ENCODE peak calls at places on chromosomes 11 and 22, in eight cellular contexts. P, J, W, Q, B, A, I and E are unnamed samples. For H3K9me2, the result is how much of the 10 kb centered on the place peaks cover.

GRCh38 chr22:42321908-42322561 is 51.6 kb upstream of the TCF20 start:
- DNase-seq in J (peak), A (no peak), B (no peak), Q (no peak), W (no peak), P (no peak), I (no peak), E (no peak)

GRCh38 chr22:36809351-36809750 is 7.5 kb downstream of the PVALB start:
- DNase-seq in J (no peak), Q (no peak), A (no peak), I (no peak), W (no peak), B (no peak), P (no peak), E (no peak)

GRCh38 chr11:8085006-8085645 is 4.1 kb downstream of the TUB start:
- DNase-seq in P (no peak), J (no peak), I (no peak), Q (no peak), W (no peak), B (no peak), A (no peak), E (no peak)

GRCh38 chr22:37229805-37230672 is 14.0 kb downstream of the RAC2 start:
- DNase-seq in I (peak), Q (peak), B (no peak), J (no peak), W (peak), A (peak), P (peak), E (peak)

GRCh38 chr11:64060861-64061444 is 25.2 kb downstream of the FLRT1 start:
- DNase-seq in W (peak), B (peak), I (no peak), P (peak), J (peak), Q (peak), A (peak), E (no peak)

GRCh38 chr22:49113758-49114157 is 713.9 kb downstream of the BRD1 start:
- DNase-seq in A (no peak), B (no peak), W (no peak), I (no peak), P (no peak), J (no peak), Q (no peak), E (no peak)

GRCh38 chr11:8429483-8429882 is 164.5 kb downstream of the STK33 start:
- DNase-seq in Q (no peak), W (no peak), P (no peak), I (no peak), J (no peak), A (no peak), B (no peak), E (no peak)

GRCh38 chr11:1223346-1224108 is 661 bp downstream of the MUC5B start:
- DNase-seq in J (no peak), B (no peak), Q (no peak), P (no peak), W (no peak), I (peak), A (no peak), E (no peak)

GRCh38 chr11:117199061-117199915 is at the start of gene TAGLN:
- DNase-seq in Q (peak), B (peak), P (no peak), A (no peak), W (peak), I (peak), J (peak), E (no peak)

GRCh38 chr22:44667829-44668189 is 34.2 kb upstream of the PRR5 start:
- DNase-seq in A (no peak), B (no peak), W (peak), P (no peak), J (no peak), Q (no peak), I (no peak), E (no peak)

GRCh38 chr11:129880311-129880710 is 15.1 kb downstream of the NFRKB start:
- DNase-seq in B (no peak), J (no peak), P (no peak), W (no peak), I (no peak), A (no peak), Q (no peak), E (no peak)

GRCh38 chr22:23466351-23466750 is 113.7 kb downstream of the IGLL1 start:
- DNase-seq in W (no peak), P (no peak), Q (no peak), A (no peak), I (no peak), B (no peak), J (no peak), E (no peak)
- H3K9me2 ChIP-seq in W (under half), P (under half), Q (under half), A (under half), I (under half), B (under half), J (under half), E (under half)

GRCh38 chr11:75351541-75352416 is at the start of gene ARRB1:
- DNase-seq in B (peak), A (no peak), J (peak), I (peak), Q (peak), P (no peak), W (peak), E (no peak)
- H3K9me2 ChIP-seq in B (under half), A (under half), J (under half), I (under half), Q (under half), P (under half), W (under half), E (under half)

DNA sequence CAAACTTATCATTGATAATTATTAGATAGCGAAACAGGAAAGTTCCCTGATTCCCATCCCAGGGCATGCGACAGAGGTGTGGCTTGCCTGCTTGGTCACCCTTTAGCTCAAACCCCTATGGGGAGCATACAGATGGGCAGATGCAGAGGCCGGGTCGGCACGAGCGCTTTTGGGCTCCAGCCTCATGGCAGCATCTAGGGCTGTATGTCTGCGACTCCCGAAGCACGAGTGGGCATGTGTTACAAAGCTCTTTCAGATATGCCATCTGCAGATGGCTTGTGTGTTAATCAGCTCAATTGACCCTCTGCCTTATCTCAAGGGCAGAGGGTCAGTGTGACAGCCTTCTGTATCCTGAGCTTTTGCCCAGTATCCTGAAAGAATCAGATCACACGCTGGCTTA is 2069.3 kb upstream of the RAG2 start:
- DNase-seq in P (no peak), A (no peak), I (no peak), Q (no peak), J (no peak), W (no peak), B (no peak), E (no peak)
- H3K9me2 ChIP-seq in P (under half), A (under half), I (under half), Q (under half), J (under half), W (under half), B (under half), E (under half)

GRCh38 chr11:66557733-66558326 is 10.6 kb downstream of the CTSF start:
- DNase-seq in J (no peak), P (no peak), Q (no peak), W (no peak), I (no peak), B (no peak), A (no peak), E (no peak)
- H3K9me2 ChIP-seq in J (under half), P (under half), Q (under half), W (under half), I (under half), B (under half), A (under half), E (under half)

GRCh38 chr11:92461478-92461877 is 236.9 kb downstream of the FAT3 start:
- DNase-seq in J (no peak), A (no peak), I (no peak), B (no peak), W (no peak), Q (no peak), P (no peak), E (no peak)
- H3K9me2 ChIP-seq in J (under half), A (under half), I (under half), B (under half), W (under half), Q (under half), P (under half), E (under half)

DNA sequence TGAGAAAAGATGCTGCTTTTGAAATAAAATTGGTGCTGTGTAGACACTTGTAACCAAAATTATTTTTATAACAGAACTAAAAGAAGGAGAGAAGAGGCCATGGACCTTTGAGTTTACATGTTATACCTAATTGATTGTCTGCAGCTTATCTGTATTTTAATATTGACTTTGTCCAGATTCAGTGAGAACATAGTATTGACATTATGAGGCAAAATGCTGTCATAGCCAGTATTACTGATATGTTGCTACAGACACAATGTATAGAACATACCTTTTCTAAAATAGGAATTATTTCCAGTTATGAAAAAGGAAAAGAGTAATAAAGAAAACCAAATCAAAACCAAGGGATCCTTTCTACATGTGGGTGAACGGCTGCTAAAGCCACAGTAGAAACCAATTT is 11.5 kb upstream of the TECTA start:
- DNase-seq in B (no peak), P (no peak), Q (no peak), J (no peak), I (no peak), W (no peak), A (no peak), E (no peak)
- H3K9me2 ChIP-seq in B (under half), P (under half), Q (under half), J (under half), I (under half), W (under half), A (under half), E (under half)

GRCh38 chr22:31604137-31604705 is 57.8 kb downstream of the PISD start:
- DNase-seq in W (no peak), B (no peak), Q (no peak), P (no peak), J (no peak), A (no peak), I (no peak), E (no peak)

GRCh38 chr22:31604746-31605705 is 57.0 kb downstream of the PISD start:
- DNase-seq in J (no peak), W (no peak), Q (no peak), A (no peak), I (no peak), P (no peak), B (no peak), E (no peak)

GRCh38 chr22:31605851-31606585 is 56.0 kb downstream of the PISD start:
- DNase-seq in J (peak), I (no peak), P (no peak), Q (no peak), A (no peak), B (no peak), W (no peak), E (no peak)

GRCh38 chr22:31603081-31603525 is 58.9 kb downstream of the PISD start:
- DNase-seq in W (no peak), P (no peak), J (no peak), A (no peak), B (no peak), I (no peak), Q (no peak), E (no peak)

DNA sequence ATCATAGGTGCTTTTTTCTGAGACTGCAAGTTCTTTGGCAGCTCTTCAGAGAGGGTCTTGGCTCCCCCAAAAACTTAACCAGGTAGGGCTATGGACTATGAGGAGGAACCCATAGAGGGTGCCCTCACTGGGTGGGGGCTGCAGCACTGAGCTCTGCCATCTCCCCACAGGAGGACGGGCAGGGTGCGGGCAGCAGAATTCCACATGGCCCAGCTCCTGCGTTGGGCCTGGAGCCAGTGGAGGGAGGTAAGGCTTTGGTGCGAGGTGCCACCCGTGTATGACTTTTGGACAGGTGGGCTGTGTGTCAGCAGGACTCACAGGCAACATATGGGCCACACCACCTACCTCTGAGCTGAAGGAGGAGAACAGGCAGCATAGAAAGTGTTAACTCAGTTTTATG is 58.4 kb downstream of the PISD start:
- DNase-seq in I (no peak), W (no peak), A (no peak), Q (no peak), J (peak), P (no peak), B (no peak), E (no peak)
- H3K9me2 ChIP-seq in I (under half), W (under half), A (under half), Q (under half), J (under half), P (under half), B (under half), E (under half)

DNA sequence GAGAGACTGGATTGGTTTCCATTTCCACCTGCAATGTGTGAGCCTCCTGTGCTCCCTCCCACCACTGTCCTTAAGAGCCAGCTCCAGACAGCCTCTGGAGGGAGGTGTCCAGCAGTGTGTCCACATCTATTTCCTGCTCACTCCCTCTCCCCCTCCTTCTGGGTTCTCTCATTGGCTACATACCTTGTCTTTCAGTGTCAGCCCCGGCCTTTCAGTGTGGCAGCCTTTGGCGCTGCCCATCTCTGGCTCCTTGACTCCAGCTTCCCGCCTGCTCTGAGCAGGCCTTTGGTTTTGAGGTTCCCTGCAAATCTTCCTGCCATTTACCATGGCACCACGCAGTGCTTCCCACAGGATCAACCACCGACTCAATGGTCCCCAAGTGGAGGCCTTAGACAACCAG is 19.0 kb upstream of the PTPRJ start:
- DNase-seq in B (peak), W (no peak), P (no peak), J (no peak), Q (no peak), I (no peak), A (no peak), E (peak)
- H3K9me2 ChIP-seq in B (under half), W (under half), P (under half), J (under half), Q (under half), I (under half), A (under half), E (under half)

DNA sequence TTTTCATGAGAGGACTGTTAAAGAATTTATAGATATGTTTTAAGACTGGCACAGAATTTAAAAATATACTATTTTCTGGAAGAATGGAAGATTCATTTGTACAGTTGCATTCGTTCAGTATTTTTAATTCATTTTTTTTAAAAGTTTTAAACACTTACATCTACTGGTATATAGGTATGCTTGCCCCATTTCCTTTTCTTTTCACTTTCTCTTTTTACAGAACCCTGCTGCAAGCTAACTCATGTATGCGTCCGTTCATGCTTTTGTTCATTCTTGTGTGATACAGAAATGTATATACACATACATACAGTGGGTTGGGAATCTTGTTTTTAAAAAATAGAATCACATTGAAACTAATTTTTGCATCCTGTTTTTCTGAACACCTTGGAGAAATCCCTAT is 31.0 kb downstream of the PACS1 start:
- DNase-seq in J (no peak), P (no peak), A (no peak), I (no peak), Q (no peak), W (no peak), B (no peak), E (no peak)
- H3K9me2 ChIP-seq in J (under half), P (under half), A (under half), I (under half), Q (under half), W (under half), B (under half), E (under half)